ENCODE peak calls at places on chromosomes 12 and 14, in nine cellular contexts. P, B, G, T, R, N, M, V and L are unnamed samples.

GRCh38 chr14:49880267-49881064 is 12.4 kb upstream of the ARF6 start:
- DNase-seq in P (no peak), V (no peak), R (no peak), M (no peak), T (peak; percentile 52), B (peak; percentile 24), G (no peak), N (no peak), L (no peak)

GRCh38 chr14:70665448-70666363 is 24.0 kb downstream of the TTC9 start:
- DNase-seq in R (peak; percentile 81), V (no peak), N (peak; percentile 11), T (no peak), M (no peak), B (no peak), P (no peak), G (peak; percentile 96), L (peak; percentile 40)

GRCh38 chr12:50572275-50572674 is 67.5 kb downstream of the DIP2B start:
- DNase-seq in B (peak; percentile 78), V (peak; percentile 23), T (peak; percentile 88), N (no peak), R (no peak), G (no peak), M (no peak), P (no peak), L (no peak)

GRCh38 chr12:124745891-124746570 is 117.6 kb downstream of the SCARB1 start:
- DNase-seq in M (peak; percentile 98), V (peak; percentile 87), G (peak; percentile 97), T (peak; percentile 96), P (peak; percentile 92), R (peak; percentile 87), N (peak; percentile 94), B (peak; percentile 96), L (no peak)

GRCh38 chr12:851913-852312 is 97.6 kb downstream of the RAD52 start:
- DNase-seq in T (peak; percentile 87), B (peak; percentile 79), M (no peak), P (no peak), N (no peak), V (no peak), G (no peak), R (no peak), L (no peak)

GRCh38 chr14:71586131-71586893 is 345.9 kb upstream of the RGS6 start:
- DNase-seq in B (peak; percentile 68), N (peak; percentile 62), R (no peak), T (peak; percentile 48), V (peak; percentile 64), G (peak; percentile 8), P (no peak), M (peak; percentile 76), L (no peak)

GRCh38 chr12:92866418-92866817 is 62.7 kb downstream of the EEA1 start:
- DNase-seq in M (no peak), G (no peak), R (no peak), T (no peak), N (no peak), P (no peak), B (no peak), V (no peak), L (no peak)

GRCh38 chr12:112314981-112315380 is 67.2 kb downstream of the HECTD4 start:
- DNase-seq in M (no peak), T (no peak), B (peak; percentile 87), N (no peak), G (no peak), P (no peak), R (no peak), V (no peak), L (no peak)

GRCh38 chr14:47200740-47201139 is 474.7 kb downstream of the MDGA2 start:
- DNase-seq in G (no peak), T (no peak), M (no peak), N (no peak), V (no peak), P (no peak), B (no peak), R (no peak), L (no peak)

DNA sequence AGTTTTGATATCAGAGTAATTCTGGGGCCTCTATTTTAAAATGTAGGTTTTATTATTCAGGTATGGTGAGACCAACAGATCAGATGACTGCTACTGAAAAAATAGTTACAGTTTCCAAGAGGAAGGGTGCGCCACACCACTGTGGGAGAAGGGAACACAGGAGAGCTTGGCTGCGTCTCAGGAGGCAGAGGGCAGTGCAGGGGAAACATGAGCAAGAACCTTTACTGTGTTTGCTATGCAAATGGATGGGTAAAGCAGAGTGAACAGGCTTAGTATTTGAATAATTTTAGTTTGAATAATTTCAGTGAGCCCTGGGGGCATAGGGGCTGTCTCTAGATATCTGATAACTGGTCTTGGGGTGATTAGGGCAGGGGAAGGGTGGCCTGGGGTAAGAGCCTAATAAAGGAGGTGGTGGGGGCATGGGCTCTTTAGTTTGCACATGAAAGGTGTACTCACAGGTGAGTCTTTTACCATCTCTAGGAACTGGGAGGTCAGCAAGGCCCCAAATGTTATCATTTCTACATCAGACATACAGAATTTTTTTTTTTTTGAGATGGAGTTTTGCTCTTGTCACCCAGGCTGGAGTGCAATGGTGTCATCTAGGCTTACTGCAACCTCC is 196.8 kb upstream of the NEDD1 start:
- DNase-seq in R (no peak), T (no peak), V (peak; percentile 38), B (no peak), N (peak; percentile 48), M (no peak), G (no peak), P (no peak), L (no peak)
- TF ChIP-seq CTCF in R (no peak), T (no peak), V (no peak), B (no peak), N (peak; percentile 34), M (no peak), G (no peak), P (no peak), L (no peak)

GRCh38 chr12:48716493-48717251 is at the start of gene CCNT1:
- DNase-seq in M (peak; percentile 100), T (peak; percentile 100), N (peak; percentile 99), B (peak; percentile 100), P (peak; percentile 97), V (peak; percentile 99), R (peak; percentile 99), G (peak; percentile 99), L (peak; percentile 92)
- TF ChIP-seq CTCF in M (peak; percentile 30), T (peak; percentile 21), N (peak; percentile 41), B (peak; percentile 42), P (peak; percentile 31), V (no peak), R (peak; percentile 11), G (peak; percentile 58), L (no peak)

DNA sequence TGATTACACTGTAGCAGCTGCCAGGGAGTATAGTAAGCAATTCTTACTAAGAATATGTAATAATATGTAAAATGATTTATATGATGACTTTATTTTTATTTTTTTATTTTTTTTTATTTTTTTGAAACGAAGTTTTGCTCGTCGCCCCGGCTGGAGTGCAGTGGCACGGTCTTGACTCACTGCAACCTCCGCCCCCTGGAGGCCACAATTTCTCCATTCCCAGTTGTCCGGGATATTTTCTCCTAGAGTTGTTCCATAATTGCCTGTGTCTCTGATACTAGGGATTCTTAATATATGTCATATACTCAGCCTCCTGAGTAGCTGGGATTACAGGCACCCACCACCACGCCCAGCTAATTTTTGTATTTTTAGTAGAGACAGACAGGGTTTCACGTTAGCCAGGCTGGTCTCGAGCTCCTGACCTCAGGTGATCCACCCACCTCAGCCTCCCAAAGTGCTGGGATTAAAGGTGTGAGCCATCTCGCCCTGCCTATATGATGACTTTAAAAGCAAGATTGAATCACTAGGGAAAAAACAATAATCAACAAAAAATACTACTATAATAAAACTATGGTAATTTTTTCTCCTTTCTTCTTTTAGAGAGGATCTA is 12.2 kb upstream of the ITPR2 start:
- DNase-seq in G (peak; percentile 71), B (peak; percentile 40), N (peak; percentile 59), T (peak; percentile 57), R (peak; percentile 70), V (peak; percentile 58), P (peak; percentile 58), M (peak; percentile 88), L (no peak)
- TF ChIP-seq CTCF in G (peak; percentile 67), B (peak; percentile 54), N (peak; percentile 77), T (peak; percentile 63), R (peak; percentile 69), V (peak; percentile 69), P (peak; percentile 82), M (peak; percentile 79), L (no peak)

DNA sequence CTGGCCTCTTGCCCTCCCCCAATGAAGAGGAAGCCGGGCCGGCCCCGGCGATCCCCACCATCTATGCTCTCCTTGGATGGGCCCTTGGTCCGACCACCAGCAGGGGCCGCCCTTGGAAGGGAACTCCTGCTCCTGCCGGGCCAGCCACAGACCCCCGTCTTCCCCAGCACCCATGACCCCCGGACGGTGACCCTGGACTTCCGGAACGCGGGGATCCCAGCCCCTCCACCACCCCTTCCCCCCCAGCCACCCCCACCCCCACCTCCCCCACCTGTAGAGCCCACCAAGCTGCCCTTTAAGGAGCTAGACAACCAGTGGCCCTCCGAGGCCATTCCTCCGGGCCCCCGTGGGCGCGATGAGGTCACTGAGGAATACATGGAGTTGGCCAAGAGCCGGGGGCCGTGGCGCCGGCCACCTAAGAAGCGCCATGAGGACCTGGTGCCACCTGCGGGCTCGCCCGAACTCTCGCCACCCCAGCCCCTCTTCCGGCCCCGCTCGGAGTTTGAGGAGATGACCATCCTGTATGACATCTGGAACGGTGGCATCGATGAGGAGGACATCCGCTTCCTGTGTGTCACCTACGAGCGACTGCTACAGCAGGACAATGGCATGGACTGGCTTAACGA is 19.4 kb downstream of the SETD1B start:
- DNase-seq in R (no peak), B (no peak), T (no peak), V (no peak), M (peak; percentile 52), N (no peak), P (no peak), G (no peak), L (no peak)
- TF ChIP-seq CTCF in R (no peak), B (peak; percentile 9), T (peak; percentile 7), V (no peak), M (no peak), N (peak; percentile 22), P (no peak), G (no peak), L (no peak)

GRCh38 chr14:24426150-24426911 is 3.1 kb downstream of the CBLN3 start:
- DNase-seq in T (no peak), G (no peak), R (no peak), M (no peak), N (no peak), V (no peak), B (no peak), P (no peak), L (no peak)
- TF ChIP-seq CTCF in T (no peak), G (no peak), R (no peak), M (no peak), N (no peak), V (no peak), B (no peak), P (no peak), L (no peak)

DNA sequence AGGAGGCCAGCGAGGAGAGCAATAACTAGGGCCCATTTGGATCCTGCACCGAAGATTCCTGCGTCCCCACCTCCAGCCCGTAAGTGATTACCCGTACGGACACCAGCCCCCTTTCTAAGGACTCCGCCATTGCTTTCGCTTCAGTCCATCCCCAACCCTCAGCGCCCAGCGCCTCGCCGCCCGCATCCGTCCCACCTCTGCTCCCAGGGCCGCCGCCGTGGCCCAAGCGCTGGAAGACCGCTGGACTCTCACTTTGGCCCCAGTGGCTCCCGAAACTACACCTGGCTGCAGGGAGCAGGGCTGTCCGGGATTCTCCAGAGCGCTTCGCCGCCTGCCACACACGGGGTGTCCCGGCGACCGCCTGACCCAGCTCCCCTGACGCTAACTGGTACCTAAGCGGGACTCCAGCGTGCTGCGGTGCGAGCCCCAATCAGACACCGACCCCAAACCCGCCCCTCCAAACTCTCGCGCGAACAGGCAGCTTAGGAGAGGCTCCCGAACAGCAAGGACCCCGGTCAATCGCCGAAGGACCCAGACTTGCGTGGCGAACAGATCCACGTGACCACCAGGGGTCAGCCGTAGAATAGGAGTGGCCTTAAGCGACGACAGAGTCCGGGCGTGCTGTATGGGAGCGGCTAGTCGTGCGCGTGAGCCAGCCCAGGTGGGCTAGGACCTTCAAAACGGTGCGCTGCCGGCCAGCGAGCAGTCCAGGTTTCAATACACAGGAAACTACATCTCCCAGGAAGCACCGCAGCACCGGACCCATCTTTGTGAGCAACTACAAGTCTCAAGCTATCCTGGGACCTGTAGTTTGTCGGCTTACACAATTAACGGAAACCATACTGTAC is at the start of gene CNPY2:
- DNase-seq in V (peak; percentile 97), M (peak; percentile 99), N (peak; percentile 98), T (peak; percentile 96), G (peak; percentile 98), B (peak; percentile 98), R (peak; percentile 95), P (peak; percentile 94), L (peak; percentile 85)
- TF ChIP-seq CTCF in V (no peak), M (no peak), N (peak; percentile 43), T (no peak), G (no peak), B (no peak), R (no peak), P (peak; percentile 29), L (no peak)